ENCODE peak calls at places on chromosome 5, in four cellular contexts. One of them, this sample, is unnamed.

GRCh38 chr5:86626149-86626548 is 8.4 kb downstream of the COX7C start:
- DNase-seq in activated CD4-positive, alpha-beta T cell treated with anti-CD3 and anti-CD28 coated beads, Interleukin-2, amount 50 U/mL, for 1 hour: no peak
- DNase-seq in AG08396: no peak
- DNase-seq in DMS79 treated with DMSO at 0.1 percent for 48 hours: no peak
- DNase-seq in this sample: no peak

GRCh38 chr5:91487420-91487819 is 104.3 kb upstream of the ARRDC3 start:
- DNase-seq in activated CD4-positive, alpha-beta T cell treated with anti-CD3 and anti-CD28 coated beads, Interleukin-2, amount 50 U/mL, for 1 hour: no peak
- DNase-seq in AG08396: no peak
- DNase-seq in DMS79 treated with DMSO at 0.1 percent for 48 hours: peak; percentile 1
- DNase-seq in this sample: no peak

GRCh38 chr5:41903382-41903891 is 707 bp upstream of the RIMOC1 start:
- DNase-seq in activated CD4-positive, alpha-beta T cell treated with anti-CD3 and anti-CD28 coated beads, Interleukin-2, amount 50 U/mL, for 1 hour: no peak
- DNase-seq in AG08396: no peak
- DNase-seq in DMS79 treated with DMSO at 0.1 percent for 48 hours: no peak
- DNase-seq in this sample: no peak

GRCh38 chr5:127028822-127029457 is 1.4 kb downstream of the MARCHF3 start:
- DNase-seq in activated CD4-positive, alpha-beta T cell treated with anti-CD3 and anti-CD28 coated beads, Interleukin-2, amount 50 U/mL, for 1 hour: no peak
- DNase-seq in AG08396: no peak
- DNase-seq in DMS79 treated with DMSO at 0.1 percent for 48 hours: no peak
- DNase-seq in this sample: no peak

GRCh38 chr5:153784277-153784676 is 254.4 kb downstream of the FAM114A2 start:
- DNase-seq in activated CD4-positive, alpha-beta T cell treated with anti-CD3 and anti-CD28 coated beads, Interleukin-2, amount 50 U/mL, for 1 hour: no peak
- DNase-seq in AG08396: no peak
- DNase-seq in DMS79 treated with DMSO at 0.1 percent for 48 hours: no peak
- DNase-seq in this sample: no peak

GRCh38 chr5:14414615-14415515 is 166.7 kb upstream of the OTULINL start:
- DNase-seq in activated CD4-positive, alpha-beta T cell treated with anti-CD3 and anti-CD28 coated beads, Interleukin-2, amount 50 U/mL, for 1 hour: no peak
- DNase-seq in AG08396: no peak
- DNase-seq in DMS79 treated with DMSO at 0.1 percent for 48 hours: no peak
- DNase-seq in this sample: peak; percentile 42

GRCh38 chr5:36689225-36689624 is 82.8 kb downstream of the SLC1A3 start:
- DNase-seq in activated CD4-positive, alpha-beta T cell treated with anti-CD3 and anti-CD28 coated beads, Interleukin-2, amount 50 U/mL, for 1 hour: no peak
- DNase-seq in AG08396: no peak
- DNase-seq in DMS79 treated with DMSO at 0.1 percent for 48 hours: no peak
- DNase-seq in this sample: no peak

GRCh38 chr5:167049771-167050567 is 1241.5 kb upstream of the WWC1 start:
- DNase-seq in activated CD4-positive, alpha-beta T cell treated with anti-CD3 and anti-CD28 coated beads, Interleukin-2, amount 50 U/mL, for 1 hour: no peak
- DNase-seq in AG08396: no peak
- DNase-seq in DMS79 treated with DMSO at 0.1 percent for 48 hours: no peak
- DNase-seq in this sample: no peak

GRCh38 chr5:174790906-174791305 is 66.5 kb downstream of the MSX2 start:
- DNase-seq in activated CD4-positive, alpha-beta T cell treated with anti-CD3 and anti-CD28 coated beads, Interleukin-2, amount 50 U/mL, for 1 hour: no peak
- DNase-seq in AG08396: no peak
- DNase-seq in DMS79 treated with DMSO at 0.1 percent for 48 hours: no peak
- DNase-seq in this sample: no peak

GRCh38 chr5:99929067-99929805 is 605.9 kb upstream of the FAM174A start:
- DNase-seq in activated CD4-positive, alpha-beta T cell treated with anti-CD3 and anti-CD28 coated beads, Interleukin-2, amount 50 U/mL, for 1 hour: no peak
- DNase-seq in AG08396: no peak
- DNase-seq in DMS79 treated with DMSO at 0.1 percent for 48 hours: no peak
- DNase-seq in this sample: no peak

GRCh38 chr5:178252258-178252657 is 19.7 kb upstream of the PHYKPL start:
- DNase-seq in activated CD4-positive, alpha-beta T cell treated with anti-CD3 and anti-CD28 coated beads, Interleukin-2, amount 50 U/mL, for 1 hour: no peak
- DNase-seq in AG08396: no peak
- DNase-seq in DMS79 treated with DMSO at 0.1 percent for 48 hours: no peak
- DNase-seq in this sample: no peak

GRCh38 chr5:65791721-65792698 is 70.0 kb downstream of the NLN start:
- DNase-seq in activated CD4-positive, alpha-beta T cell treated with anti-CD3 and anti-CD28 coated beads, Interleukin-2, amount 50 U/mL, for 1 hour: no peak
- DNase-seq in AG08396: no peak
- DNase-seq in DMS79 treated with DMSO at 0.1 percent for 48 hours: no peak
- DNase-seq in this sample: no peak

GRCh38 chr5:54221096-54221495 is 89.3 kb downstream of the ARL15 start:
- DNase-seq in activated CD4-positive, alpha-beta T cell treated with anti-CD3 and anti-CD28 coated beads, Interleukin-2, amount 50 U/mL, for 1 hour: no peak
- DNase-seq in AG08396: no peak
- DNase-seq in DMS79 treated with DMSO at 0.1 percent for 48 hours: no peak
- DNase-seq in this sample: no peak

GRCh38 chr5:98770158-98770910 is 3.1 kb upstream of the RGMB start:
- DNase-seq in activated CD4-positive, alpha-beta T cell treated with anti-CD3 and anti-CD28 coated beads, Interleukin-2, amount 50 U/mL, for 1 hour: peak; percentile 7
- DNase-seq in AG08396: no peak
- DNase-seq in DMS79 treated with DMSO at 0.1 percent for 48 hours: peak; percentile 57
- DNase-seq in this sample: peak; percentile 23

GRCh38 chr5:56711191-56711590 is 104.2 kb upstream of the MAP3K1 start:
- DNase-seq in activated CD4-positive, alpha-beta T cell treated with anti-CD3 and anti-CD28 coated beads, Interleukin-2, amount 50 U/mL, for 1 hour: no peak
- DNase-seq in AG08396: no peak
- DNase-seq in DMS79 treated with DMSO at 0.1 percent for 48 hours: no peak
- DNase-seq in this sample: peak; percentile 16

GRCh38 chr5:90182726-90183125 is 226.8 kb downstream of the CETN3 start:
- DNase-seq in activated CD4-positive, alpha-beta T cell treated with anti-CD3 and anti-CD28 coated beads, Interleukin-2, amount 50 U/mL, for 1 hour: no peak
- DNase-seq in AG08396: no peak
- DNase-seq in DMS79 treated with DMSO at 0.1 percent for 48 hours: no peak
- DNase-seq in this sample: no peak

GRCh38 chr5:74290634-74291033 is 349.9 kb downstream of the ENC1 start:
- DNase-seq in activated CD4-positive, alpha-beta T cell treated with anti-CD3 and anti-CD28 coated beads, Interleukin-2, amount 50 U/mL, for 1 hour: no peak
- DNase-seq in AG08396: no peak
- DNase-seq in DMS79 treated with DMSO at 0.1 percent for 48 hours: no peak
- DNase-seq in this sample: no peak

GRCh38 chr5:147578228-147579024 is 68.6 kb upstream of the DPYSL3 start:
- DNase-seq in activated CD4-positive, alpha-beta T cell treated with anti-CD3 and anti-CD28 coated beads, Interleukin-2, amount 50 U/mL, for 1 hour: no peak
- DNase-seq in AG08396: peak; percentile 35
- DNase-seq in DMS79 treated with DMSO at 0.1 percent for 48 hours: peak; percentile 23
- DNase-seq in this sample: no peak

GRCh38 chr5:10535237-10535530 is 28.7 kb upstream of the ANKRD33B start:
- DNase-seq in activated CD4-positive, alpha-beta T cell treated with anti-CD3 and anti-CD28 coated beads, Interleukin-2, amount 50 U/mL, for 1 hour: no peak
- DNase-seq in AG08396: no peak
- DNase-seq in DMS79 treated with DMSO at 0.1 percent for 48 hours: no peak
- DNase-seq in this sample: no peak

GRCh38 chr5:82815871-82816270 is 261.3 kb downstream of the TMEM167A start:
- DNase-seq in activated CD4-positive, alpha-beta T cell treated with anti-CD3 and anti-CD28 coated beads, Interleukin-2, amount 50 U/mL, for 1 hour: no peak
- DNase-seq in AG08396: no peak
- DNase-seq in DMS79 treated with DMSO at 0.1 percent for 48 hours: no peak
- DNase-seq in this sample: no peak

GRCh38 chr5:95048633-95049032 is 236.3 kb downstream of the MCTP1 start:
- DNase-seq in activated CD4-positive, alpha-beta T cell treated with anti-CD3 and anti-CD28 coated beads, Interleukin-2, amount 50 U/mL, for 1 hour: no peak
- DNase-seq in AG08396: no peak
- DNase-seq in DMS79 treated with DMSO at 0.1 percent for 48 hours: no peak
- DNase-seq in this sample: no peak

GRCh38 chr5:31845351-31845750 is 206.4 kb downstream of the PDZD2 start:
- DNase-seq in activated CD4-positive, alpha-beta T cell treated with anti-CD3 and anti-CD28 coated beads, Interleukin-2, amount 50 U/mL, for 1 hour: no peak
- DNase-seq in AG08396: no peak
- DNase-seq in DMS79 treated with DMSO at 0.1 percent for 48 hours: no peak
- DNase-seq in this sample: no peak

GRCh38 chr5:103232393-103232999 is 26.1 kb upstream of the MACIR start:
- DNase-seq in activated CD4-positive, alpha-beta T cell treated with anti-CD3 and anti-CD28 coated beads, Interleukin-2, amount 50 U/mL, for 1 hour: no peak
- DNase-seq in AG08396: peak; percentile 26
- DNase-seq in DMS79 treated with DMSO at 0.1 percent for 48 hours: no peak
- DNase-seq in this sample: no peak

GRCh38 chr5:134552301-134552700 is 26.8 kb downstream of the JADE2 start:
- DNase-seq in activated CD4-positive, alpha-beta T cell treated with anti-CD3 and anti-CD28 coated beads, Interleukin-2, amount 50 U/mL, for 1 hour: no peak
- DNase-seq in AG08396: peak; percentile 67
- DNase-seq in DMS79 treated with DMSO at 0.1 percent for 48 hours: no peak
- DNase-seq in this sample: no peak

GRCh38 chr5:170534941-170535340 is 31.1 kb downstream of the KCNIP1 start:
- DNase-seq in activated CD4-positive, alpha-beta T cell treated with anti-CD3 and anti-CD28 coated beads, Interleukin-2, amount 50 U/mL, for 1 hour: no peak
- DNase-seq in AG08396: no peak
- DNase-seq in DMS79 treated with DMSO at 0.1 percent for 48 hours: no peak
- DNase-seq in this sample: no peak

GRCh38 chr5:120164989-120165388 is 299.1 kb upstream of the PRR16 start:
- DNase-seq in activated CD4-positive, alpha-beta T cell treated with anti-CD3 and anti-CD28 coated beads, Interleukin-2, amount 50 U/mL, for 1 hour: no peak
- DNase-seq in AG08396: no peak
- DNase-seq in DMS79 treated with DMSO at 0.1 percent for 48 hours: no peak
- DNase-seq in this sample: no peak

This sample was measured in activated naive CD4-positive, alpha-beta T cell treated with Interleukin-2 at 50 U/mL for 16 hours.